ENCODE peak calls at places on chromosomes 4 and X, in six cellular contexts. Y is RCC 7860, E is endothelial cell, X is left ventricle myocardium superior, N is NCI-H460, G is NCI-H345. P is an unnamed sample.

GRCh38 chr4:16663722-16664121 is 234.7 kb downstream of the LDB2 start:
- DNase-seq in Y (no peak), E (no peak), X (no peak), N (no peak), G (no peak), P (no peak)

GRCh38 chrX:71550578-71550977 is 17.7 kb downstream of the OGT start:
- DNase-seq in Y (no peak), E (no peak), X (no peak), N (no peak), G (no peak), P (no peak)

GRCh38 chrX:34521563-34521962 is 135.5 kb downstream of the TMEM47 start:
- DNase-seq in Y (no peak), E (no peak), X (no peak), N (peak), G (no peak), P (no peak)

GRCh38 chrX:30906726-30907125 is 17.7 kb upstream of the TAB3 start:
- DNase-seq in Y (peak), E (no peak), X (no peak), N (no peak), G (no peak), P (no peak)

GRCh38 chr4:150318971-150319370 is 240.7 kb downstream of the DCLK2 start:
- DNase-seq in Y (no peak), E (no peak), X (no peak), N (no peak), G (no peak), P (no peak)

GRCh38 chr4:25075129-25075528 is 44.4 kb upstream of the LGI2 start:
- DNase-seq in Y (no peak), E (no peak), X (no peak), N (no peak), G (no peak), P (no peak)

GRCh38 chr4:171920901-171921300 is 107.7 kb downstream of the GALNTL6 start:
- DNase-seq in Y (no peak), E (no peak), X (no peak), N (no peak), G (no peak), P (no peak)

GRCh38 chr4:101933855-101934254 is 143.3 kb downstream of the BANK1 start:
- DNase-seq in Y (no peak), E (no peak), X (no peak), N (no peak), G (no peak), P (no peak)

GRCh38 chr4:176137626-176138025 is 57.8 kb downstream of the SPATA4 start:
- DNase-seq in Y (peak), E (no peak), X (no peak), N (no peak), G (no peak), P (no peak)

GRCh38 chr4:101418466-101418865 is 71.1 kb upstream of the PPP3CA start:
- DNase-seq in Y (no peak), E (no peak), X (no peak), N (no peak), G (no peak), P (no peak)

GRCh38 chr4:75118739-75119138 is 185.8 kb downstream of the PARM1 start:
- DNase-seq in Y (no peak), E (no peak), X (no peak), N (no peak), G (no peak), P (no peak)

GRCh38 chr4:82652062-82652461 is 90.3 kb upstream of the TMEM150C start:
- DNase-seq in Y (no peak), E (no peak), X (no peak), N (no peak), G (no peak), P (no peak)

GRCh38 chrX:136659174-136659573 is 11.2 kb downstream of the CD40LG start:
- DNase-seq in Y (no peak), E (no peak), X (no peak), N (no peak), G (no peak), P (no peak)

GRCh38 chr4:177235026-177235425 is 74.6 kb upstream of the NEIL3 start:
- DNase-seq in Y (no peak), E (no peak), X (no peak), N (no peak), G (no peak), P (no peak)

GRCh38 chr4:103204114-103204513 is 6.0 kb upstream of the CENPE start:
- DNase-seq in Y (no peak), E (no peak), X (no peak), N (peak), G (peak), P (no peak)

GRCh38 chr4:3082915-3083515 is 8.5 kb downstream of the HTT start:
- DNase-seq in Y (no peak), E (no peak), X (no peak), N (no peak), G (no peak), P (no peak)

GRCh38 chr4:143782521-143782920 is 82.0 kb upstream of the FREM3 start:
- DNase-seq in Y (no peak), E (no peak), X (no peak), N (no peak), G (no peak), P (no peak)

GRCh38 chrX:50711907-50712306 is 102.1 kb downstream of the SHROOM4 start:
- DNase-seq in Y (no peak), E (no peak), X (no peak), N (no peak), G (no peak), P (no peak)